ENCODE peak calls at places on chromosomes 2 and 18, in five cellular contexts. J, P, H, X and F are unnamed samples.

GRCh38 chr2:150425121-150425559 is 62.3 kb downstream of the RND3 start:
- DNase-seq in J (peak; percentile 30), H (no peak), P (peak; percentile 24), X (peak; percentile 46), F (no peak)

GRCh38 chr2:20198796-20199361 is 26.1 kb downstream of the SDC1 start:
- DNase-seq in P (no peak), X (no peak), H (no peak), J (no peak), F (no peak)

GRCh38 chr2:25078171-25079049 is 36.5 kb downstream of the EFR3B start:
- DNase-seq in J (peak; percentile 91), H (no peak), P (peak; percentile 57), X (no peak), F (no peak)

GRCh38 chr2:60947056-60947455 is 65.7 kb downstream of the REL start:
- DNase-seq in X (no peak), P (peak; percentile 6), J (no peak), H (no peak), F (no peak)

GRCh38 chr2:171248205-171248662 is 87.5 kb upstream of the TLK1 start:
- DNase-seq in H (no peak), J (no peak), P (no peak), X (no peak), F (no peak)

GRCh38 chr2:181586569-181587076 is 70.3 kb downstream of the CERKL start:
- DNase-seq in X (peak; percentile 6), J (no peak), P (no peak), H (no peak), F (no peak)

GRCh38 chr2:149169653-149170052 is 131.2 kb downstream of the LYPD6B start:
- DNase-seq in H (peak; percentile 55), P (no peak), J (no peak), X (no peak), F (no peak)

GRCh38 chr2:133389569-133389968 is 178.7 kb downstream of the NCKAP5 start:
- DNase-seq in J (no peak), H (no peak), X (no peak), P (no peak), F (no peak)

GRCh38 chr2:200042944-200043343 is 87.6 kb downstream of the MAIP1 start:
- DNase-seq in P (peak; percentile 18), H (no peak), J (peak; percentile 89), X (no peak), F (no peak)

GRCh38 chr2:210158236-210158635 is 13.0 kb downstream of the KANSL1L start:
- DNase-seq in J (no peak), H (no peak), X (no peak), P (no peak), F (no peak)

GRCh38 chr18:22524783-22525182 is 107.1 kb upstream of the CTAGE1 start:
- DNase-seq in P (no peak), J (peak; percentile 47), H (no peak), X (no peak), F (no peak)

GRCh38 chr2:215950009-215950408 is 63.3 kb downstream of the MREG start:
- DNase-seq in J (peak; percentile 67), H (no peak), X (no peak), P (peak; percentile 75), F (no peak)

GRCh38 chr2:15557947-15558346 is 3.2 kb downstream of the NBAS start:
- DNase-seq in P (no peak), J (no peak), X (no peak), H (no peak), F (no peak)

GRCh38 chr2:212752730-212753351 is 214.2 kb upstream of the ERBB4 start:
- DNase-seq in J (no peak), P (no peak), H (no peak), X (no peak), F (no peak)

GRCh38 chr2:218997730-218998129 is 4.5 kb upstream of the CRYBA2 start:
- DNase-seq in H (no peak), P (no peak), X (peak; percentile 81), J (no peak), F (no peak)

GRCh38 chr2:68200157-68200787 is 42.6 kb downstream of the PNO1 start:
- DNase-seq in X (no peak), J (no peak), P (peak; percentile 45), H (no peak), F (peak; percentile 48)

GRCh38 chr2:236679906-236680305 is 110.3 kb downstream of the ACKR3 start:
- DNase-seq in J (peak; percentile 40), X (no peak), H (peak; percentile 22), P (no peak), F (no peak)

GRCh38 chr2:218962859-218963492 is 3.5 kb downstream of the CDK5R2 start:
- DNase-seq in H (peak; percentile 67), J (peak; percentile 73), X (peak; percentile 97), P (peak; percentile 88), F (peak; percentile 28)

GRCh38 chr2:218196974-218197373 is 20.0 kb upstream of the ARPC2 start:
- DNase-seq in P (no peak), H (no peak), X (no peak), J (no peak), F (no peak)

GRCh38 chr2:71045841-71046495 is 22.5 kb upstream of the NAGK start:
- DNase-seq in P (no peak), X (no peak), J (no peak), H (no peak), F (no peak)

GRCh38 chr2:234980476-234981187 is 28.8 kb downstream of the SH3BP4 start:
- DNase-seq in J (no peak), H (no peak), X (no peak), P (no peak), F (no peak)

GRCh38 chr2:9207641-9208301 is 1.2 kb downstream of the ASAP2 start:
- DNase-seq in X (no peak), J (no peak), H (peak; percentile 65), P (no peak), F (no peak)

GRCh38 chr2:43818761-43819160 is 19.9 kb downstream of the ABCG5 start:
- DNase-seq in X (no peak), P (peak; percentile 62), H (peak; percentile 90), J (peak; percentile 74), F (peak; percentile 75)

GRCh38 chr2:33810046-33810835 is 211.1 kb upstream of the FAM98A start:
- DNase-seq in P (no peak), H (no peak), X (no peak), J (no peak), F (no peak)

GRCh38 chr2:3160751-3161330 is 216.8 kb downstream of the EIPR1 start:
- DNase-seq in P (no peak), H (no peak), X (no peak), J (peak; percentile 63), F (no peak)

GRCh38 chr2:201781583-201782051 is 884 bp upstream of the ALS2 start:
- DNase-seq in J (no peak), X (no peak), P (no peak), H (no peak), F (no peak)

GRCh38 chr2:39684495-39684894 is 18.8 kb downstream of the TMEM178A start:
- DNase-seq in H (no peak), X (no peak), P (no peak), J (no peak), F (no peak)

GRCh38 chr2:12073217-12073852 is 326.9 kb downstream of the LPIN1 start:
- DNase-seq in J (no peak), P (no peak), H (no peak), X (no peak), F (no peak)

GRCh38 chr2:55917117-55917516 is 6.5 kb downstream of the EFEMP1 start:
- DNase-seq in J (no peak), P (no peak), H (no peak), X (no peak), F (no peak)

GRCh38 chr18:41674466-41674865 is 280.6 kb upstream of the PIK3C3 start:
- DNase-seq in P (no peak), H (no peak), J (no peak), X (no peak), F (no peak)

GRCh38 chr18:2983296-2983695 is 29.6 kb downstream of the LPIN2 start:
- DNase-seq in X (no peak), P (no peak), J (no peak), H (no peak), F (no peak)

GRCh38 chr2:75787532-75788132 is 76.9 kb upstream of the GCFC2 start:
- DNase-seq in H (no peak), J (peak; percentile 29), X (no peak), P (peak; percentile 49), F (no peak)

GRCh38 chr2:16209799-16210198 is 269.4 kb downstream of the MYCN start:
- DNase-seq in X (peak; percentile 93), P (no peak), J (no peak), H (no peak), F (no peak)

GRCh38 chr2:44972771-44973535 is 31.5 kb downstream of the SIX3 start:
- DNase-seq in X (peak; percentile 61), J (no peak), H (no peak), P (no peak), F (no peak)

GRCh38 chr18:56068030-56068671 is 480.2 kb upstream of the TCF4 start:
- DNase-seq in J (peak; percentile 89), H (no peak), X (peak; percentile 32), P (peak; percentile 72), F (no peak)

GRCh38 chr18:11963991-11964484 is 17.3 kb upstream of the IMPA2 start:
- DNase-seq in J (peak; percentile 79), X (no peak), H (no peak), P (peak; percentile 42), F (no peak)
- TF ChIP-seq CTCF in J (peak; percentile 46), X (no peak), H (no peak), P (peak; percentile 24), F (no peak)

GRCh38 chr2:208265807-208266640 is at the start of gene PIKFYVE:
- DNase-seq in J (peak; percentile 98), H (peak; percentile 98), P (peak; percentile 99), X (peak; percentile 96), F (peak; percentile 90)
- TF ChIP-seq CTCF in J (no peak), H (peak; percentile 23), P (no peak), X (no peak), F (no peak)

DNA sequence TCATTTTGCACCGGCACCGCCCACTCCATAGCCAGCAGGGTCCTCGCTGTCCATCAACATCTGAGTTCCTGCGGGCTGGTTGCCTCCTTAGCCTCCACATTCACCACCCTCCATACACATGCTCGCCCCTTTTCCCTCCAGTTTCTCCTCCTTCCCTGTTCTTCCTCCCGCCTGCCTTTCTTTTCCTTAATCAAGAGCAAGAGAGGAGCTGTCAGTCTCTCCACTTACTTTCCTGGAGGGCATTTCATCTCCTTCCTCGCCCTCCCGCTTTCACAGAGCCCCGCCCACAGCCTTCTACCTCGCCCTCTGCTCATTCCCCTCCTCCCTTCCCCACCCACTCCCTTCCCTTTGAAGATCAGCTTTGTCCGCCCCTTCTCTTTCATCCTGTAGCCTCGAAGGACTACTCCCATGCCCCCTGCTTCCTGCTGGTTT is 13.8 kb upstream of the ZBTB7C start:
- DNase-seq in P (no peak), X (no peak), J (no peak), H (no peak), F (no peak)
- TF ChIP-seq CTCF in P (no peak), X (no peak), J (no peak), H (no peak), F (no peak)

GRCh38 chr18:31943895-31944816 is 1.2 kb upstream of the TRAPPC8 start:
- DNase-seq in H (peak; percentile 34), J (no peak), P (no peak), X (no peak), F (no peak)

GRCh38 chr18:31946305-31947046 is 3.5 kb upstream of the TRAPPC8 start:
- DNase-seq in P (no peak), H (peak; percentile 34), J (no peak), X (no peak), F (no peak)

GRCh38 chr18:31942301-31942998 is 478 bp downstream of the TRAPPC8 start:
- DNase-seq in X (peak; percentile 7), P (peak; percentile 54), J (peak; percentile 54), H (peak; percentile 62), F (peak; percentile 46)

GRCh38 chr18:31941010-31941809 is 1.7 kb downstream of the TRAPPC8 start:
- DNase-seq in H (no peak), X (no peak), J (no peak), P (peak; percentile 5), F (no peak)

GRCh38 chr18:31942999-31943894 is at the start of gene TRAPPC8:
- DNase-seq in H (peak; percentile 99), X (peak; percentile 93), P (peak; percentile 99), J (peak; percentile 98), F (peak; percentile 99)
- TF ChIP-seq CTCF in H (peak; percentile 45), X (no peak), P (no peak), J (no peak), F (no peak)